ENCODE peak calls at places on chromosome 16, in eight cellular contexts. Q, D, W, O, R, Y, H and M are unnamed samples.

GRCh38 chr16:66266436-66267286 is 99.8 kb upstream of the CDH5 start:
- DNase-seq in D (no peak), Y (peak; percentile 51), H (peak; percentile 28), Q (no peak), W (no peak), R (no peak), O (peak; percentile 92), M (peak; percentile 35)

GRCh38 chr16:1296688-1297412 is 12.6 kb upstream of the UBE2I start:
- DNase-seq in O (no peak), R (peak; percentile 95), Y (no peak), H (no peak), D (no peak), W (peak; percentile 51), Q (no peak), M (no peak)

GRCh38 chr16:57502048-57502775 is 15.9 kb upstream of the DOK4 start:
- DNase-seq in Y (no peak), R (no peak), W (no peak), H (no peak), O (no peak), D (no peak), Q (no peak), M (no peak)

GRCh38 chr16:86567701-86568571 is 1.3 kb downstream of the FOXC2 start:
- DNase-seq in D (peak; percentile 56), W (no peak), R (no peak), Y (peak; percentile 52), H (peak; percentile 66), O (no peak), Q (no peak), M (no peak)

GRCh38 chr16:79163666-79164377 is 436.7 kb downstream of the MAF start:
- DNase-seq in O (no peak), R (no peak), Q (no peak), W (no peak), Y (no peak), D (no peak), H (no peak), M (no peak)

GRCh38 chr16:58678716-58679115 is 5.9 kb downstream of the SLC38A7 start:
- DNase-seq in W (no peak), D (no peak), O (no peak), R (peak; percentile 4), H (no peak), Y (no peak), Q (no peak), M (no peak)

GRCh38 chr16:51025588-51026290 is 125.3 kb downstream of the SALL1 start:
- DNase-seq in H (no peak), O (no peak), Q (no peak), W (no peak), Y (no peak), D (no peak), R (no peak), M (no peak)

GRCh38 chr16:20781697-20782096 is 17.9 kb downstream of the ACSM3 start:
- DNase-seq in O (no peak), Q (no peak), W (no peak), D (no peak), R (no peak), Y (no peak), H (no peak), M (no peak)

GRCh38 chr16:83615131-83615530 is 192.6 kb upstream of the HSBP1 start:
- DNase-seq in W (no peak), Y (no peak), Q (no peak), D (no peak), O (no peak), R (no peak), H (no peak), M (no peak)

GRCh38 chr16:85612801-85613608 is at the start of gene GSE1:
- DNase-seq in O (no peak), Y (peak; percentile 86), W (peak; percentile 92), D (peak; percentile 67), Q (peak; percentile 68), R (peak; percentile 90), H (peak; percentile 96), M (peak; percentile 89)

GRCh38 chr16:82337355-82337754 is 167.3 kb upstream of the MPHOSPH6 start:
- DNase-seq in Y (no peak), O (no peak), H (peak; percentile 31), Q (no peak), W (no peak), D (no peak), R (no peak), M (no peak)

GRCh38 chr16:21037736-21038135 is 112.9 kb downstream of the DNAH3 start:
- DNase-seq in H (peak; percentile 11), D (no peak), Y (no peak), R (no peak), O (no peak), Q (no peak), W (no peak), M (no peak)

GRCh38 chr16:88924834-88925539 is 52.0 kb downstream of the CBFA2T3 start:
- DNase-seq in D (peak; percentile 46), O (peak; percentile 20), R (peak; percentile 81), W (peak; percentile 82), Y (peak; percentile 82), Q (no peak), H (peak; percentile 64), M (no peak)

GRCh38 chr16:49809112-49809511 is 46.8 kb downstream of the ZNF423 start:
- DNase-seq in R (no peak), H (no peak), D (no peak), Q (no peak), W (no peak), Y (no peak), O (no peak), M (no peak)

GRCh38 chr16:879461-879861 is 78.9 kb upstream of the GNG13 start:
- DNase-seq in H (no peak), Y (no peak), D (no peak), O (no peak), W (no peak), R (no peak), Q (no peak), M (no peak)

GRCh38 chr16:56203052-56203451 is 11.8 kb downstream of the GNAO1 start:
- DNase-seq in Y (peak; percentile 64), W (no peak), Q (peak; percentile 71), O (no peak), D (no peak), R (peak; percentile 21), H (peak; percentile 79), M (peak; percentile 74)

GRCh38 chr16:66569131-66569530 is 2.9 kb downstream of the CMTM1 start:
- DNase-seq in Y (no peak), D (no peak), O (no peak), R (no peak), W (no peak), Q (no peak), H (no peak), M (no peak)

GRCh38 chr16:76669288-76669687 is 392.1 kb downstream of the CNTNAP4 start:
- DNase-seq in R (no peak), H (no peak), O (no peak), D (no peak), Y (no peak), Q (no peak), W (no peak), M (no peak)

GRCh38 chr16:86824751-86825310 is 246.5 kb downstream of the FOXL1 start:
- DNase-seq in H (peak; percentile 22), R (peak; percentile 77), O (no peak), D (no peak), Y (no peak), Q (no peak), W (no peak), M (no peak)

GRCh38 chr16:27254262-27254811 is 14.2 kb downstream of the NSMCE1 start:
- DNase-seq in H (no peak), Y (no peak), W (no peak), D (no peak), Q (peak; percentile 29), R (no peak), O (no peak), M (peak; percentile 40)

GRCh38 chr16:72189865-72190371 is 18.0 kb upstream of the PMFBP1 start:
- DNase-seq in O (no peak), R (peak; percentile 37), W (peak; percentile 26), Y (no peak), D (no peak), H (no peak), Q (no peak), M (no peak)